ENCODE peak calls at places on chromosome 14, in eight cellular contexts. C, O, G, E, R, X, Y and Z are unnamed samples.

GRCh38 chr14:69288001-69288771 is 28.2 kb downstream of the GALNT16 start:
- DNase-seq in C (no peak), X (no peak), G (no peak), E (peak), Y (peak), O (no peak), R (no peak), Z (no peak)

GRCh38 chr14:69287096-69287991 is 27.4 kb downstream of the GALNT16 start:
- DNase-seq in Y (no peak), E (no peak), X (no peak), G (no peak), R (no peak), C (no peak), O (no peak), Z (no peak)

GRCh38 chr14:24436355-24437019 is 6.1 kb downstream of the SDR39U1 start:
- DNase-seq in R (no peak), O (peak), E (peak), X (peak), Y (peak), C (no peak), G (no peak), Z (peak)

GRCh38 chr14:55086939-55087338 is 35.5 kb downstream of the MAPK1IP1L start:
- DNase-seq in X (no peak), G (no peak), E (no peak), C (no peak), Y (no peak), R (no peak), O (no peak), Z (no peak)

GRCh38 chr14:79961197-79961596 is 250.1 kb downstream of the DIO2 start:
- DNase-seq in X (no peak), R (no peak), G (no peak), E (no peak), Y (no peak), O (no peak), C (no peak), Z (no peak)

GRCh38 chr14:29749327-29749726 is 178.3 kb downstream of the PRKD1 start:
- DNase-seq in G (no peak), R (no peak), C (no peak), E (peak), X (no peak), O (no peak), Y (no peak), Z (no peak)

GRCh38 chr14:85423889-85424288 is 106.1 kb upstream of the FLRT2 start:
- DNase-seq in R (no peak), Y (no peak), X (no peak), C (no peak), E (no peak), O (no peak), G (no peak), Z (no peak)

GRCh38 chr14:41859336-41859735 is 252.7 kb downstream of the LRFN5 start:
- DNase-seq in E (no peak), Y (no peak), R (no peak), C (no peak), O (no peak), X (no peak), G (no peak), Z (no peak)

GRCh38 chr14:24705840-24706239 is 71.8 kb upstream of the GZMB start:
- DNase-seq in C (no peak), X (no peak), G (no peak), O (no peak), R (no peak), E (no peak), Y (no peak), Z (no peak)

GRCh38 chr14:101875726-101876268 is 88.6 kb upstream of the DYNC1H1 start:
- DNase-seq in X (no peak), O (no peak), Y (no peak), E (peak), C (no peak), G (no peak), R (no peak), Z (no peak)

GRCh38 chr14:61752626-61753025 is 9.6 kb upstream of the SNAPC1 start:
- DNase-seq in R (no peak), X (peak), E (peak), Y (no peak), C (no peak), G (no peak), O (no peak), Z (no peak)

GRCh38 chr14:69268223-69268622 is 8.3 kb downstream of the GALNT16 start:
- DNase-seq in E (no peak), C (no peak), R (no peak), Y (peak), G (no peak), O (no peak), X (no peak), Z (no peak)

GRCh38 chr14:68926236-68926635 is 52.9 kb downstream of the ACTN1 start:
- DNase-seq in Y (peak), G (no peak), C (no peak), E (peak), X (no peak), O (no peak), R (no peak), Z (no peak)

GRCh38 chr14:68685419-68686211 is 107.3 kb downstream of the ZFP36L1 start:
- DNase-seq in C (peak), E (peak), R (peak), O (no peak), X (peak), Y (peak), G (no peak), Z (peak)

GRCh38 chr14:51442513-51443175 is 202.6 kb downstream of the TMX1 start:
- DNase-seq in Y (no peak), O (no peak), C (no peak), E (peak), R (no peak), G (no peak), X (peak), Z (no peak)

GRCh38 chr14:77849711-77850110 is 49.8 kb downstream of the ADCK1 start:
- DNase-seq in Y (no peak), R (no peak), C (no peak), O (no peak), G (no peak), X (no peak), E (no peak), Z (no peak)

GRCh38 chr14:92108345-92109254 is 2.2 kb upstream of the ATXN3 start:
- DNase-seq in C (peak), Y (no peak), E (no peak), G (no peak), O (no peak), X (no peak), R (no peak), Z (no peak)

GRCh38 chr14:71163842-71164500 is 256.7 kb downstream of the PCNX1 start:
- DNase-seq in C (no peak), G (no peak), R (no peak), X (no peak), E (no peak), O (no peak), Y (no peak), Z (no peak)

GRCh38 chr14:68797180-68797670 is 4.4 kb upstream of the ZFP36L1 start:
- DNase-seq in G (no peak), Y (peak), E (no peak), X (no peak), R (no peak), C (no peak), O (no peak), Z (no peak)

GRCh38 chr14:23910081-23910875 is 43.3 kb upstream of the DHRS4 start:
- DNase-seq in X (peak), Y (no peak), R (no peak), C (no peak), G (no peak), O (peak), E (peak), Z (no peak)

GRCh38 chr14:21525995-21526671 is at the start of gene SALL2:
- DNase-seq in E (peak), X (peak), R (peak), O (peak), G (peak), Y (peak), C (peak), Z (peak)